ENCODE peak calls at places on chromosomes 13 and 19, in seven cellular contexts. A is germinal center; M is mucosa of descending colon; E is SW 1271; L is activated naive CD4-positive, alpha-beta T cell treated with anti-CD3 and anti-CD28 coated beads, Interleukin-2, amount 50 U/mL, for 72 hours; R is choroid plexus epithelial cell; D is H54. F is an unnamed sample.

GRCh38 chr13:33353646-33354045 is 68.1 kb upstream of the STARD13 start:
- DNase-seq in A (no peak), D (no peak), E (no peak), M (no peak), R (no peak), L (no peak), F (no peak)

GRCh38 chr13:49214917-49215376 is 5.2 kb upstream of the MLNR start:
- DNase-seq in M (peak; percentile 52), D (no peak), E (no peak), L (no peak), R (peak; percentile 22), A (peak; percentile 63), F (peak; percentile 27)

GRCh38 chr13:107770541-107770940 is 444.8 kb downstream of the LIG4 start:
- DNase-seq in D (no peak), R (no peak), M (no peak), L (no peak), A (no peak), E (no peak), F (no peak)

GRCh38 chr19:35291259-35291658 is 702 bp upstream of the MAG start:
- DNase-seq in E (no peak), L (no peak), A (peak; percentile 62), M (no peak), D (no peak), R (no peak), F (no peak)

GRCh38 chr13:75052616-75053015 is 429.4 kb downstream of the TBC1D4 start:
- DNase-seq in R (no peak), E (no peak), M (no peak), A (no peak), L (no peak), D (no peak), F (no peak)

GRCh38 chr13:27620377-27621115 is at the start of gene LNX2:
- DNase-seq in D (peak; percentile 71), A (peak; percentile 98), L (peak; percentile 96), M (peak; percentile 99), E (peak; percentile 83), R (peak; percentile 98), F (peak; percentile 97)

GRCh38 chr13:107835339-107836018 is 379.9 kb downstream of the LIG4 start:
- DNase-seq in R (peak; percentile 87), A (no peak), L (no peak), D (peak; percentile 64), E (no peak), M (no peak), F (no peak)

GRCh38 chr13:48317511-48317981 is 14.0 kb downstream of the RB1 start:
- DNase-seq in D (no peak), M (no peak), R (no peak), E (no peak), A (no peak), L (no peak), F (no peak)

GRCh38 chr19:39128511-39129079 is 3.0 kb downstream of the PAK4 start:
- DNase-seq in L (no peak), D (no peak), E (no peak), R (peak; percentile 25), A (no peak), M (no peak), F (no peak)

GRCh38 chr13:26679411-26679810 is 81.2 kb downstream of the GPR12 start:
- DNase-seq in A (no peak), D (no peak), L (no peak), M (no peak), E (no peak), R (peak; percentile 74), F (no peak)

GRCh38 chr19:42115219-42115618 is 17.0 kb downstream of the POU2F2 start:
- DNase-seq in D (no peak), E (no peak), R (peak; percentile 62), M (no peak), A (no peak), L (no peak), F (no peak)

GRCh38 chr13:106151056-106151699 is 384.3 kb downstream of the EFNB2 start:
- DNase-seq in L (no peak), R (peak; percentile 90), E (peak; percentile 3), M (no peak), D (peak; percentile 86), A (no peak), F (no peak)

GRCh38 chr13:30744686-30745085 is 9.3 kb downstream of the ALOX5AP start:
- DNase-seq in R (no peak), E (no peak), M (no peak), A (no peak), D (no peak), L (no peak), F (no peak)

GRCh38 chr19:42235181-42235580 is 7.2 kb downstream of the GSK3A start:
- DNase-seq in M (no peak), L (no peak), E (no peak), R (no peak), D (no peak), A (no peak), F (no peak)

GRCh38 chr13:93116809-93117208 is 109.8 kb upstream of the GPC6 start:
- DNase-seq in L (no peak), R (peak; percentile 15), E (no peak), M (no peak), A (no peak), D (no peak), F (no peak)

GRCh38 chr13:97328222-97328790 is 105.7 kb upstream of the RAP2A start:
- DNase-seq in D (peak; percentile 48), M (no peak), A (no peak), R (peak; percentile 77), L (no peak), E (peak; percentile 43), F (no peak)

GRCh38 chr13:62278271-62278670 is 862.6 kb upstream of the PCDH20 start:
- DNase-seq in M (no peak), R (peak; percentile 1), E (no peak), D (no peak), A (no peak), L (no peak), F (no peak)

GRCh38 chr19:28426902-28427232 is 786.1 kb downstream of the UQCRFS1 start:
- DNase-seq in M (no peak), D (peak; percentile 31), A (no peak), R (peak; percentile 68), E (no peak), L (no peak), F (no peak)

GRCh38 chr19:10270616-10271394 is at the start of gene ICAM1:
- DNase-seq in D (no peak), A (peak; percentile 82), E (peak; percentile 30), M (peak; percentile 83), L (peak; percentile 78), R (peak; percentile 95), F (peak; percentile 88)

GRCh38 chr19:13051581-13052165 is 51.0 kb downstream of the LYL1 start:
- DNase-seq in R (peak; percentile 48), L (peak; percentile 32), A (no peak), D (no peak), E (no peak), M (peak; percentile 85), F (no peak)

GRCh38 chr19:53903055-53903680 is 5.9 kb upstream of the CACNG7 start:
- DNase-seq in A (no peak), L (peak; percentile 41), R (peak; percentile 55), D (peak; percentile 65), E (no peak), M (no peak), F (no peak)

GRCh38 chr13:28415994-28416411 is 78.9 kb downstream of the FLT1 start:
- DNase-seq in D (no peak), R (no peak), M (no peak), E (no peak), A (no peak), L (no peak), F (no peak)

GRCh38 chr19:47587295-47587694 is 14.3 kb upstream of the ZNF541 start:
- DNase-seq in R (peak; percentile 66), L (no peak), M (no peak), D (no peak), E (no peak), A (no peak), F (no peak)

GRCh38 chr13:52001120-52001731 is 10.0 kb downstream of the ATP7B start:
- DNase-seq in M (no peak), D (peak; percentile 21), R (peak; percentile 71), E (no peak), A (peak; percentile 71), L (no peak), F (no peak)

GRCh38 chr19:32066056-32066455 is 279.4 kb upstream of the ZNF507 start:
- DNase-seq in D (no peak), R (no peak), E (no peak), L (no peak), A (no peak), M (no peak), F (no peak)

GRCh38 chr19:45356760-45357444 is 13.5 kb downstream of the ERCC2 start:
- DNase-seq in M (no peak), R (no peak), E (no peak), A (no peak), D (no peak), L (no peak), F (no peak)

GRCh38 chr13:108003626-108004025 is 211.7 kb downstream of the LIG4 start:
- DNase-seq in D (no peak), A (no peak), M (no peak), L (no peak), R (no peak), E (no peak), F (no peak)

GRCh38 chr13:69551193-69551592 is 556.4 kb upstream of the ATXN8OS start:
- DNase-seq in L (no peak), A (no peak), M (no peak), E (no peak), R (no peak), D (no peak), F (no peak)

GRCh38 chr13:110012102-110012739 is 225.8 kb upstream of the IRS2 start:
- DNase-seq in A (no peak), D (peak; percentile 50), L (no peak), M (no peak), E (no peak), R (peak; percentile 98), F (no peak)

GRCh38 chr13:45327253-45327954 is 13.6 kb downstream of the TPT1 start:
- DNase-seq in A (no peak), D (no peak), M (no peak), E (no peak), L (no peak), R (no peak), F (no peak)

GRCh38 chr13:46473806-46474205 is 79.2 kb upstream of the LRCH1 start:
- DNase-seq in A (no peak), E (no peak), L (no peak), D (no peak), R (no peak), M (no peak), F (no peak)

GRCh38 chr13:111232191-111232590 is 88.3 kb upstream of the TEX29 start:
- DNase-seq in L (no peak), D (no peak), M (no peak), E (no peak), A (no peak), R (no peak), F (no peak)